ENCODE peak calls at places on chromosomes 2 and 18, in nine cellular contexts. D, Z, B, R, S, I, G, Y and H are unnamed samples.

GRCh38 chr18:51195602-51196115 is 1.8 kb downstream of the MEX3C start:
- DNase-seq in D (no peak), Z (peak; percentile 32), B (no peak), R (no peak), S (peak; percentile 17), I (peak; percentile 58), G (no peak), Y (peak; percentile 38), H (no peak)

GRCh38 chr2:118371500-118371899 is 283.2 kb downstream of the INSIG2 start:
- DNase-seq in D (peak; percentile 45), Z (no peak), B (no peak), R (no peak), S (peak; percentile 28), I (peak; percentile 23), G (no peak), Y (peak; percentile 64), H (no peak)

GRCh38 chr2:237122214-237122666 is 36.6 kb downstream of the COPS8 start:
- DNase-seq in D (peak; percentile 81), Z (peak; percentile 20), B (peak; percentile 75), R (no peak), S (peak; percentile 52), I (peak; percentile 19), G (no peak), Y (peak; percentile 60), H (peak; percentile 31)

GRCh38 chr18:48029296-48029986 is 99.0 kb upstream of the SMAD2 start:
- DNase-seq in D (no peak), Z (no peak), B (no peak), R (no peak), S (no peak), I (no peak), G (no peak), Y (no peak), H (no peak)

GRCh38 chr2:238102865-238103264 is 2.7 kb downstream of the ESPNL start:
- DNase-seq in D (no peak), Z (no peak), B (no peak), R (no peak), S (no peak), I (no peak), G (no peak), Y (no peak), H (no peak)

GRCh38 chr2:219010162-219010756 is 17.0 kb upstream of the CRYBA2 start:
- DNase-seq in D (no peak), Z (no peak), B (no peak), R (no peak), S (no peak), I (no peak), G (no peak), Y (no peak), H (no peak)

GRCh38 chr18:55588001-55588875 is at the start of gene TCF4:
- DNase-seq in D (no peak), Z (no peak), B (peak; percentile 60), R (no peak), S (peak; percentile 52), I (peak; percentile 22), G (no peak), Y (peak; percentile 79), H (no peak)

GRCh38 chr18:50786851-50787250 is 33.0 kb downstream of the MRO start:
- DNase-seq in D (no peak), Z (no peak), B (no peak), R (no peak), S (no peak), I (no peak), G (no peak), Y (no peak), H (no peak)

GRCh38 chr2:96771792-96772618 is 11.3 kb downstream of the CNNM4 start:
- DNase-seq in D (no peak), Z (no peak), B (no peak), R (no peak), S (no peak), I (no peak), G (no peak), Y (no peak), H (no peak)

GRCh38 chr2:46967990-46968647 is 52.5 kb upstream of the MCFD2 start:
- DNase-seq in D (peak; percentile 95), Z (no peak), B (peak; percentile 89), R (peak; percentile 76), S (no peak), I (peak; percentile 80), G (no peak), Y (no peak), H (peak; percentile 81)

GRCh38 chr2:857937-858336 is 92.7 kb upstream of the SNTG2 start:
- DNase-seq in D (no peak), Z (no peak), B (no peak), R (no peak), S (no peak), I (no peak), G (no peak), Y (no peak), H (no peak)

GRCh38 chr2:39455826-39456225 is 18.7 kb upstream of the MAP4K3 start:
- DNase-seq in D (no peak), Z (no peak), B (no peak), R (no peak), S (no peak), I (no peak), G (no peak), Y (no peak), H (no peak)

GRCh38 chr2:175436076-175436475 is 254.6 kb upstream of the ATP5MC3 start:
- DNase-seq in D (no peak), Z (no peak), B (no peak), R (no peak), S (no peak), I (no peak), G (no peak), Y (no peak), H (no peak)